ENCODE peak calls at places on chromosomes 6 and 20, in five cellular contexts. S, H, E, U and L are unnamed samples.

GRCh38 chr6:78502386-78502887 is 364.9 kb upstream of the IRAK1BP1 start:
- DNase-seq in E (no peak), S (no peak), U (no peak), H (no peak), L (no peak)

GRCh38 chr6:149079911-149080501 is 237.5 kb upstream of the TAB2 start:
- DNase-seq in S (peak), E (no peak), U (no peak), H (no peak), L (no peak)

GRCh38 chr20:48015943-48016723 is 230.9 kb upstream of the SULF2 start:
- DNase-seq in S (peak), U (no peak), E (no peak), H (no peak), L (no peak)

GRCh38 chr6:54112171-54112650 is 968 bp downstream of the MLIP start:
- DNase-seq in S (no peak), H (no peak), E (no peak), U (no peak), L (no peak)

GRCh38 chr20:43840382-43841070 is 74.1 kb upstream of the TOX2 start:
- DNase-seq in E (peak), H (peak), U (no peak), S (peak), L (no peak)

GRCh38 chr6:137315081-137315480 is 95.9 kb upstream of the IFNGR1 start:
- DNase-seq in H (no peak), E (no peak), S (no peak), U (no peak), L (no peak)

GRCh38 chr6:128520436-128521301 is at the start of gene PTPRK:
- DNase-seq in E (peak), U (peak), S (peak), H (peak), L (peak)

GRCh38 chr6:2969549-2969948 is 1.8 kb downstream of the SERPINB6 start:
- DNase-seq in S (no peak), H (no peak), E (no peak), U (no peak), L (no peak)

GRCh38 chr6:150403458-150404245 is 34.8 kb downstream of the IYD start:
- DNase-seq in H (no peak), S (peak), U (no peak), E (no peak), L (no peak)

GRCh38 chr6:22636450-22636849 is 67.1 kb downstream of the HDGFL1 start:
- DNase-seq in S (no peak), U (no peak), H (no peak), E (no peak), L (no peak)

GRCh38 chr6:35396991-35397390 is 54.6 kb downstream of the PPARD start:
- DNase-seq in H (no peak), U (no peak), E (no peak), S (peak), L (no peak)

GRCh38 chr20:23255658-23256385 is 94.8 kb upstream of the NXT1 start:
- DNase-seq in H (no peak), E (no peak), S (no peak), U (no peak), L (no peak)

GRCh38 chr6:3419624-3420272 is 37.1 kb downstream of the SLC22A23 start:
- DNase-seq in E (no peak), S (peak), H (no peak), U (no peak), L (no peak)

GRCh38 chr6:135905604-135906300 is 54.3 kb downstream of the PDE7B start:
- DNase-seq in U (peak), S (no peak), H (no peak), E (no peak), L (no peak)

GRCh38 chr6:163634514-163635171 is 220.1 kb downstream of the QKI start:
- DNase-seq in H (no peak), U (no peak), S (no peak), E (no peak), L (no peak)

GRCh38 chr6:87340230-87340629 is 4.4 kb upstream of the C6orf163 start:
- DNase-seq in U (no peak), H (no peak), S (no peak), E (no peak), L (no peak)

GRCh38 chr20:36605309-36606170 is at the start of gene RAB5IF:
- DNase-seq in E (peak), H (peak), U (peak), S (peak), L (peak)

GRCh38 chr6:43488667-43489276 is 11.4 kb downstream of the TJAP1 start:
- DNase-seq in S (peak), H (no peak), E (no peak), U (no peak), L (no peak)

GRCh38 chr20:35467339-35468224 is 12.2 kb downstream of the CEP250 start:
- DNase-seq in U (no peak), E (no peak), S (peak), H (no peak), L (no peak)

GRCh38 chr6:144104898-144105487 is 9.6 kb upstream of the SF3B5 start:
- DNase-seq in S (peak), U (no peak), E (peak), H (peak), L (peak)

GRCh38 chr6:72999995-73000394 is 225.3 kb downstream of the KHDC1L start:
- DNase-seq in U (no peak), E (no peak), H (no peak), S (no peak), L (no peak)

GRCh38 chr6:106787327-106788196 is 158.2 kb downstream of the QRSL1 start:
- DNase-seq in U (no peak), S (no peak), E (no peak), H (no peak), L (no peak)

GRCh38 chr6:120556491-120556890 is 777.8 kb downstream of the TBC1D32 start:
- DNase-seq in U (no peak), E (no peak), S (no peak), H (no peak), L (no peak)

GRCh38 chr6:35148167-35148741 is 7.1 kb upstream of the TCP11 start:
- DNase-seq in H (no peak), S (peak), E (peak), U (no peak), L (no peak)

GRCh38 chr6:148617522-148617921 is 129.3 kb upstream of the UST start:
- DNase-seq in S (peak), H (no peak), E (no peak), U (no peak), L (no peak)

GRCh38 chr20:19260412-19261090 is 48.1 kb downstream of the SLC24A3 start:
- DNase-seq in H (no peak), U (no peak), E (no peak), S (peak), L (no peak)

GRCh38 chr20:56826971-56827645 is 198.0 kb downstream of the TFAP2C start:
- DNase-seq in S (peak), E (no peak), H (no peak), U (no peak), L (no peak)